ENCODE peak calls at places on chromosomes 5 and 9, in seven cellular contexts. L is fibroblast of villous mesenchyme, J is heart left ventricle, C is AG10803, P is coronary artery, G is uterus, U is AG04449. O is an unnamed sample.
A peak's percentile ranks its signal among the peaks of the same experiment; 100 is the strongest.

GRCh38 chr5:25119654-25120053 is 474.9 kb upstream of the CDH10 start:
- DNase-seq in C (peak; percentile 2), J (no peak), U (no peak), P (no peak), L (no peak), G (no peak), O (no peak)

GRCh38 chr9:96116275-96117051 is 185.5 kb downstream of the HSD17B3 start:
- DNase-seq in J (no peak), C (no peak), G (no peak), U (no peak), P (peak; percentile 41), L (no peak), O (no peak)

GRCh38 chr9:135474915-135475314 is 4.7 kb upstream of the PPP1R26 start:
- DNase-seq in C (no peak), L (peak; percentile 20), U (no peak), G (no peak), P (no peak), J (no peak), O (peak; percentile 41)

GRCh38 chr5:14469485-14470377 is 111.9 kb upstream of the OTULINL start:
- DNase-seq in U (no peak), P (no peak), J (no peak), G (no peak), L (no peak), C (peak; percentile 16), O (no peak)

GRCh38 chr5:1707467-1707866 is 92.2 kb downstream of the MRPL36 start:
- DNase-seq in G (no peak), L (no peak), P (peak; percentile 54), C (no peak), U (no peak), J (no peak), O (no peak)

GRCh38 chr5:162323471-162323870 is 255.9 kb downstream of the GABRG2 start:
- DNase-seq in J (peak; percentile 26), G (no peak), P (no peak), L (no peak), U (no peak), C (no peak), O (no peak)

GRCh38 chr5:43367909-43368648 is 44.1 kb downstream of the CCL28 start:
- DNase-seq in P (no peak), G (no peak), C (no peak), U (no peak), J (no peak), L (peak; percentile 18), O (no peak)

GRCh38 chr9:90017704-90018103 is 412.9 kb downstream of the GADD45G start:
- DNase-seq in U (no peak), P (no peak), J (no peak), L (no peak), C (no peak), G (no peak), O (no peak)

GRCh38 chr5:125274938-125275759 is 528.7 kb upstream of the ZNF608 start:
- DNase-seq in U (no peak), L (peak; percentile 62), J (no peak), P (no peak), G (peak; percentile 17), C (no peak), O (no peak)

GRCh38 chr5:40240111-40240510 is 439.6 kb upstream of the PTGER4 start:
- DNase-seq in G (no peak), P (no peak), L (no peak), J (no peak), C (peak; percentile 38), U (no peak), O (peak; percentile 57)

GRCh38 chr9:98850851-98851729 is 43.6 kb downstream of the GALNT12 start:
- DNase-seq in P (no peak), U (no peak), C (no peak), G (no peak), J (no peak), L (peak; percentile 88), O (no peak)

GRCh38 chr9:94164756-94165549 is 80.7 kb downstream of the PTPDC1 start:
- DNase-seq in G (no peak), C (no peak), P (no peak), U (no peak), L (no peak), J (no peak), O (no peak)

GRCh38 chr5:90890183-90890582 is 331.6 kb downstream of the ADGRV1 start:
- DNase-seq in P (no peak), L (no peak), G (no peak), J (no peak), C (no peak), U (no peak), O (no peak)

GRCh38 chr9:31486630-31487029 is 897.8 kb upstream of the ACO1 start:
- DNase-seq in P (no peak), C (no peak), L (no peak), J (no peak), G (no peak), U (no peak), O (no peak)

GRCh38 chr9:86099695-86100364 is 472 bp upstream of the GOLM1 start:
- DNase-seq in J (peak; percentile 45), P (no peak), G (peak; percentile 57), U (no peak), L (peak; percentile 65), C (peak; percentile 56), O (peak; percentile 46)

GRCh38 chr5:78497573-78498533 is 137.4 kb downstream of the SCAMP1 start:
- DNase-seq in U (no peak), J (no peak), G (no peak), L (no peak), C (no peak), P (no peak), O (no peak)

GRCh38 chr9:137237759-137238726 is 3.0 kb upstream of the TUBB4B start:
- DNase-seq in G (no peak), U (no peak), L (no peak), C (no peak), P (no peak), J (no peak), O (no peak)

GRCh38 chr9:137242329-137243204 is 1.5 kb downstream of the TUBB4B start:
- DNase-seq in L (no peak), C (no peak), U (no peak), J (no peak), P (no peak), G (no peak), O (no peak)

GRCh38 chr9:137240841-137241489 is at the start of gene TUBB4B:
- DNase-seq in C (peak; percentile 100), U (peak; percentile 99), P (peak; percentile 99), L (peak; percentile 100), G (peak; percentile 100), J (peak; percentile 100), O (peak; percentile 99)

GRCh38 chr9:137241490-137242328 is 622 bp downstream of the TUBB4B start:
- DNase-seq in P (no peak), C (peak; percentile 42), L (peak; percentile 42), G (peak; percentile 64), J (peak; percentile 80), U (no peak), O (peak; percentile 74)

GRCh38 chr9:137240321-137240840 is 706 bp upstream of the TUBB4B start:
- DNase-seq in G (peak; percentile 75), U (no peak), C (peak; percentile 79), J (peak; percentile 88), L (peak; percentile 75), P (peak; percentile 88), O (peak; percentile 71)
- TF ChIP-seq CTCF in G (no peak), U (peak; percentile 2), C (no peak), J (no peak), L (no peak), P (no peak), O (no peak)

DNA sequence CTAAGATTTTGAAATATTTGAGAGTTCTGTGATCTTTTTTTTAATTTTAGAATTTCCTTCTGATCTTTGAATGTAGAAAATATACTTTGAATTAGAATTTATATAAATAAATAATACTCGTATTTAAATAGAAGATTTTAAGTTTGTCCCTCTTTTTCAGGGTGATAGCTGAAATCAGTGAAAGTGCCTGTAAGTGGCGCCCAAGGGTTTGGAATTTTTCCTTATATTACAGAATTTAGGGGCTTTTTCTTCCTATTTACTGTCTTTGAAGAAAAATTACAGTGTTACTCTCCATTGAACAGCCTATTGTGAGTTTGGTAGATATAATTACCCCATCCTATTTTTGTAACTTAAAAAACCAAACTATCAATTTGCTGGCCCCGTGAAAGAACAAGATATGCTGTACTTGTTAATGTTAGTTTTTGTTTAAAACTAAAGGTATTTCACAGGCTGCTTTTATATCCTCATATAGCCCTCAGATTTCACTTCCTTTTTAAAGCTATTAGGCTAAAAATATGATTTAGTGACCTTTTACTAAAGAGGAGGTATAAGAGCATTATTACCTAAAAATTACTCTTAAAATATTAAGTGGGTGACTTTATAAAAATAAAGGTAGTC is 3.2 kb downstream of the MAP3K1 start:
- DNase-seq in G (no peak), U (no peak), P (no peak), L (peak; percentile 42), C (no peak), J (no peak), O (no peak)
- TF ChIP-seq CTCF in G (no peak), U (no peak), P (no peak), L (peak; percentile 36), C (peak; percentile 38), J (peak; percentile 50), O (no peak)

DNA sequence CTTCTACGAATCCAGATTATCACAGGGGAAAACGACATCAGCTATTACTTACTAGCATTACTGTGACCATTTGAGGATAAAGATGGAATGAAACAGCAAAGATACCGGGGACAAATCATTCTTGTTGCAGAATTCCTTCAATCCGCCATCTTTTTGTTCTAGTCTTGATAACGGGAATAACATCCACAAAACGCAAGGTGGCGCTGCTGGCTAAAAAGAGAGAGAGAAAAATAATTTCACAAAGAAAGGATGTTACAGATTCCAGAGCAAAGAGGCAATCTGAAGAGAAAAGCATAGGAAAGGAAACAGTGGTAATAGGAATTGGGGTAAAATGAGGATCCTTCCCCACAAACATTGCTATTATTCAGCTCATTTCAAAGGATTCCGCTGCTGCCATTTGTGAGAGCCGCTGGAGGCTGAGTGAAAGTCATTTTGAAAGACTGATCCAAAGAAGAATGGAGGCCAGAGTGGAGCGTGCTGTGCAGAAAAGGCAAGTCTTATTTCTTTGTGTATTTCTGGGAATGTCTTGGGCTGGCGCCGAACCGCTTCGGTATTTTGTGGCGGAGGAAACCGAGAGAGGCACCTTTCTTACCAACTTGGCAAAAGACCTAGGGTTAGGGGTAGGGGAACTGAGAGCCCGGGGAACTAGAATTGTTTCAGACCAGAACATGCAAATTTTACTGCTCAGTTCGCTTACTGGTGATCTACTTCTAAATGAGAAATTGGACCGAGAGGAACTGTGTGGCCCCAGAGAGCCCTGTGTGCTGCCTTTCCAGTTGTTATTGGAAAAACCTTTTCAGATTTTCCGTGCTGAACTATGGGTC is at the start of gene PCDHB7:
- DNase-seq in P (no peak), J (no peak), L (peak; percentile 10), C (peak; percentile 33), U (no peak), G (no peak), O (peak; percentile 26)
- TF ChIP-seq CTCF in P (no peak), J (peak; percentile 53), L (peak; percentile 52), C (peak; percentile 56), U (peak; percentile 20), G (peak; percentile 25), O (peak; percentile 73)

GRCh38 chr9:121935744-121936143 is 157.4 kb downstream of the TTLL11 start:
- DNase-seq in C (no peak), P (no peak), U (no peak), J (no peak), L (no peak), G (no peak), O (no peak)
- TF ChIP-seq CTCF in C (no peak), P (no peak), U (no peak), J (no peak), L (no peak), G (no peak), O (no peak)